ENCODE peak calls at places on chromosomes 2 and 18, in four cellular contexts. One of them, this sample, is unnamed.

GRCh38 chr2:168254158-168254935 is 7.0 kb upstream of the STK39 start:
- DNase-seq in HCT116: peak; percentile 41
- DNase-seq in suprapubic skin: no peak
- DNase-seq in stomach: no peak
- DNase-seq in this sample: no peak

GRCh38 chr2:240963376-240964220 is 34.8 kb upstream of the SNED1 start:
- DNase-seq in HCT116: no peak
- DNase-seq in suprapubic skin: no peak
- DNase-seq in stomach: peak; percentile 19
- DNase-seq in this sample: peak; percentile 73

GRCh38 chr2:175111200-175111657 is 56.8 kb downstream of the ATF2 start:
- DNase-seq in HCT116: peak; percentile 31
- DNase-seq in suprapubic skin: no peak
- DNase-seq in stomach: no peak
- DNase-seq in this sample: no peak

GRCh38 chr18:27887711-27888495 is 289.0 kb downstream of the CDH2 start:
- DNase-seq in HCT116: no peak
- DNase-seq in suprapubic skin: no peak
- DNase-seq in stomach: no peak
- DNase-seq in this sample: no peak

GRCh38 chr2:43292851-43293743 is 66.7 kb upstream of the ZFP36L2 start:
- DNase-seq in HCT116: no peak
- DNase-seq in suprapubic skin: no peak
- DNase-seq in stomach: no peak
- DNase-seq in this sample: no peak

GRCh38 chr2:236876642-236877041 is 209.0 kb upstream of the COPS8 start:
- DNase-seq in HCT116: no peak
- DNase-seq in suprapubic skin: no peak
- DNase-seq in stomach: no peak
- DNase-seq in this sample: no peak

GRCh38 chr2:44100351-44100750 is 68.3 kb upstream of the PPM1B start:
- DNase-seq in HCT116: peak; percentile 16
- DNase-seq in suprapubic skin: no peak
- DNase-seq in stomach: peak; percentile 38
- DNase-seq in this sample: no peak

GRCh38 chr2:85772019-85772745 is 18.4 kb downstream of the ATOH8 start:
- DNase-seq in HCT116: peak; percentile 73
- DNase-seq in suprapubic skin: peak; percentile 97
- DNase-seq in stomach: peak; percentile 98
- DNase-seq in this sample: peak; percentile 91

GRCh38 chr2:112216158-112216557 is 38.7 kb downstream of the ZC3H8 start:
- DNase-seq in HCT116: no peak
- DNase-seq in suprapubic skin: no peak
- DNase-seq in stomach: no peak
- DNase-seq in this sample: no peak

GRCh38 chr2:113175736-113176695 is 2.2 kb downstream of the PSD4 start:
- DNase-seq in HCT116: no peak
- DNase-seq in suprapubic skin: no peak
- DNase-seq in stomach: no peak
- DNase-seq in this sample: peak; percentile 88

GRCh38 chr2:9206991-9207640 is 504 bp downstream of the ASAP2 start:
- DNase-seq in HCT116: no peak
- DNase-seq in suprapubic skin: no peak
- DNase-seq in stomach: no peak
- DNase-seq in this sample: peak; percentile 77

GRCh38 chr18:55585050-55585449 is 2.9 kb downstream of the TCF4 start:
- DNase-seq in HCT116: no peak
- DNase-seq in suprapubic skin: no peak
- DNase-seq in stomach: no peak
- DNase-seq in this sample: no peak

GRCh38 chr2:166081131-166081632 is 46.6 kb downstream of the SCN1A start:
- DNase-seq in HCT116: no peak
- DNase-seq in suprapubic skin: no peak
- DNase-seq in stomach: no peak
- DNase-seq in this sample: no peak

GRCh38 chr18:63730788-63731187 is 28.0 kb downstream of the SERPINB11 start:
- DNase-seq in HCT116: no peak
- DNase-seq in suprapubic skin: no peak
- DNase-seq in stomach: no peak
- DNase-seq in this sample: no peak

GRCh38 chr2:120418174-120418787 is 72.3 kb downstream of the INHBB start:
- DNase-seq in HCT116: no peak
- DNase-seq in suprapubic skin: no peak
- DNase-seq in stomach: peak; percentile 9
- DNase-seq in this sample: peak; percentile 64

DNA sequence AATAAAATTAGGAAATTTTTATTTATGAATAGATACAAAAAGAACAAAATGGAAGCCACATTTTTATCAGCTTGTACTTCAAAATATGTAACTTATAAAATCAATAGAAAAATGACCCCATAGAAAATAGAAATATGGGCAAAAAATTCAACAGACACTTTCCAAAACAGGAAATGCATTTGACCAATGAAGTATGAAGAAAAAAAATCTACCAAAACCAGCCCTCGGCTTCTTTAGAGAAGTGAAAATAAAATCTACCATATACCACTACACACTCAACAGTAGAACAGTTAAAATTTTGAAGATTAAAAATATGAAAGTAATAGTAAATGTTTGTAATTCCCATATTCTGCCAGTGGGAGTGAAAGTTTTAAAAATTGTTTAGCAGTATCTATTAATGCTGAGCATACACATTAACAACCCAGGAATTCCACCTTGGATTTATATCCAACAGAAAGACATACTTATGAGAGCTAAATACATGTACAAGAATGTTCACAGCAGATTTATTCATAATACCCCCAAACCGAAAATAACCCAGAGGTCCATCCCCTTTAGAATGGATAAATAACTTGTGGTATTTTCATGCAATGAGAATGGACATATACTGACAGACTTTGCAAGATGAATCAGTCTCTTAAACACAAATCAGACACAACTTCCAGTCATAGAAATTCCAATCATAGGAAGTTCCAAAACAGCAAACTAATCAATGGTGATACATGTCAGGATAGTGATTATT is 318.0 kb downstream of the FIGN start:
- DNase-seq in HCT116: no peak
- DNase-seq in suprapubic skin: no peak
- DNase-seq in stomach: no peak
- DNase-seq in this sample: no peak
- TF ChIP-seq POLR2A in HCT116: no peak
- TF ChIP-seq POLR2A in suprapubic skin: no peak
- TF ChIP-seq POLR2A in stomach: no peak
- TF ChIP-seq POLR2A in this sample: no peak

GRCh38 chr2:39640681-39641080 is 25.0 kb upstream of the TMEM178A start:
- DNase-seq in HCT116: no peak
- DNase-seq in suprapubic skin: no peak
- DNase-seq in stomach: no peak
- DNase-seq in this sample: no peak

GRCh38 chr2:39640107-39640506 is 25.6 kb upstream of the TMEM178A start:
- DNase-seq in HCT116: no peak
- DNase-seq in suprapubic skin: no peak
- DNase-seq in stomach: no peak
- DNase-seq in this sample: no peak

GRCh38 chr2:39646267-39646666 is 19.4 kb upstream of the TMEM178A start:
- DNase-seq in HCT116: no peak
- DNase-seq in suprapubic skin: no peak
- DNase-seq in stomach: no peak
- DNase-seq in this sample: no peak

GRCh38 chr2:39646891-39647780 is 18.6 kb upstream of the TMEM178A start:
- DNase-seq in HCT116: no peak
- DNase-seq in suprapubic skin: no peak
- DNase-seq in stomach: no peak
- DNase-seq in this sample: no peak

GRCh38 chr2:39642054-39642742 is 23.5 kb upstream of the TMEM178A start:
- DNase-seq in HCT116: peak; percentile 13
- DNase-seq in suprapubic skin: no peak
- DNase-seq in stomach: no peak
- DNase-seq in this sample: no peak
- TF ChIP-seq POLR2AphosphoS5 in HCT116: no peak
- TF ChIP-seq POLR2AphosphoS5 in suprapubic skin: no peak
- TF ChIP-seq POLR2AphosphoS5 in stomach: no peak
- TF ChIP-seq POLR2AphosphoS5 in this sample: no peak

GRCh38 chr2:37643102-37644078 is 28.1 kb downstream of the CDC42EP3 start:
- DNase-seq in HCT116: no peak
- DNase-seq in suprapubic skin: no peak
- DNase-seq in stomach: no peak
- DNase-seq in this sample: no peak

GRCh38 chr2:37641582-37642111 is 29.8 kb downstream of the CDC42EP3 start:
- DNase-seq in HCT116: no peak
- DNase-seq in suprapubic skin: no peak
- DNase-seq in stomach: no peak
- DNase-seq in this sample: no peak

GRCh38 chr2:37645363-37645762 is 26.1 kb downstream of the CDC42EP3 start:
- DNase-seq in HCT116: no peak
- DNase-seq in suprapubic skin: no peak
- DNase-seq in stomach: no peak
- DNase-seq in this sample: no peak

GRCh38 chr2:37645836-37646235 is 25.6 kb downstream of the CDC42EP3 start:
- DNase-seq in HCT116: no peak
- DNase-seq in suprapubic skin: no peak
- DNase-seq in stomach: no peak
- DNase-seq in this sample: no peak

DNA sequence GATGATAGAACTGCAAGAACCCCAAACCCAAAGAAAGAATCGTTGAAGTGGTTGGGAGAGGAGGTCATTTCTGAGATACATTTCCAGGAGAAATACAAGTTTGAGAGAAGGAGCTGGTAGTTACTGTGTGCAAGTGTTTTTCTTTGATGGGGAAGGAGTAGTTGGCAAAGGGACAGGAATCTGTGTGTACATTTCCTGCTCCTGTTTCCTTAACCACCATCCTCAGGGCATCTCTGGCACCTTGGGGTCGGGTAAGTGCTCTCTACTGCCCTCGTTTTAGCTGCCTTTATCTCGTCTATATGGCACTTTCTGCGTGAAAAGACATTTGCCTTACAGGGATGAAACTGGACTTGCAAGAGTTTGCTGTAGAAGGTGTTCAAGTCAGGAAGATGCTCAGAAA is 27.3 kb downstream of the CDC42EP3 start:
- DNase-seq in HCT116: no peak
- DNase-seq in suprapubic skin: no peak
- DNase-seq in stomach: no peak
- DNase-seq in this sample: no peak
- TF ChIP-seq POLR2A in HCT116: no peak
- TF ChIP-seq POLR2A in suprapubic skin: no peak
- TF ChIP-seq POLR2A in stomach: no peak
- TF ChIP-seq POLR2A in this sample: no peak

GRCh38 chr2:191247381-191248057 is 2.3 kb downstream of the MYO1B start:
- DNase-seq in HCT116: peak; percentile 23
- DNase-seq in suprapubic skin: no peak
- DNase-seq in stomach: no peak
- DNase-seq in this sample: no peak
- TF ChIP-seq POLR2AphosphoS5 in HCT116: no peak
- TF ChIP-seq POLR2AphosphoS5 in suprapubic skin: peak; percentile 32
- TF ChIP-seq POLR2AphosphoS5 in stomach: no peak
- TF ChIP-seq POLR2AphosphoS5 in this sample: no peak

GRCh38 chr18:34807106-34807796 is 97.2 kb downstream of the DTNA start:
- DNase-seq in HCT116: peak; percentile 76
- DNase-seq in suprapubic skin: no peak
- DNase-seq in stomach: no peak
- DNase-seq in this sample: no peak
- TF ChIP-seq POLR2A in HCT116: no peak
- TF ChIP-seq POLR2A in suprapubic skin: no peak
- TF ChIP-seq POLR2A in stomach: no peak
- TF ChIP-seq POLR2A in this sample: no peak

GRCh38 chr2:164657129-164657528 is 35.8 kb upstream of the GRB14 start:
- DNase-seq in HCT116: no peak
- DNase-seq in suprapubic skin: no peak
- DNase-seq in stomach: no peak
- DNase-seq in this sample: no peak

GRCh38 chr2:164655750-164656149 is 34.5 kb upstream of the GRB14 start:
- DNase-seq in HCT116: no peak
- DNase-seq in suprapubic skin: no peak
- DNase-seq in stomach: no peak
- DNase-seq in this sample: no peak

GRCh38 chr2:164651361-164651760 is 30.1 kb upstream of the GRB14 start:
- DNase-seq in HCT116: no peak
- DNase-seq in suprapubic skin: no peak
- DNase-seq in stomach: no peak
- DNase-seq in this sample: no peak

DNA sequence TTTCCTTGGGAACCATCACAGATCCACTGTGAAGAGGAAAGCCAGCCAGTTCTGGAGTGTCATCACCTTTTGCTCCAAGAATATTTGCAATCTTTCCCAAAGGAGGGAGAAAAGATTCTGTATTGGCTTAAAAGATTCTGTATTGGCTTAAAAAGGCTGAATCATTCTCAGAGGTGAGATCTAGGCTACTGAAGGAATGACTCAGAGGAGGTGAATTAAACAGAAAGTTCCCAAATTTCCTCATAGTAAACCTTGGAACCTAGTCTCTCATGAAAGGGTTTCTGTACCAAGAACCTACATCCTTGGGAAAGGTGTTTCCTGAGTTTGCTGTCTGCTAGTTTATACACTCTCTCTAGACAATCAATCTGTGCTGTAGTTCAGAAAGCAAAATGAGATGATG is 34.1 kb upstream of the GRB14 start:
- DNase-seq in HCT116: no peak
- DNase-seq in suprapubic skin: no peak
- DNase-seq in stomach: no peak
- DNase-seq in this sample: no peak
- TF ChIP-seq POLR2AphosphoS5 in HCT116: no peak
- TF ChIP-seq POLR2AphosphoS5 in suprapubic skin: no peak
- TF ChIP-seq POLR2AphosphoS5 in stomach: no peak
- TF ChIP-seq POLR2AphosphoS5 in this sample: no peak

DNA sequence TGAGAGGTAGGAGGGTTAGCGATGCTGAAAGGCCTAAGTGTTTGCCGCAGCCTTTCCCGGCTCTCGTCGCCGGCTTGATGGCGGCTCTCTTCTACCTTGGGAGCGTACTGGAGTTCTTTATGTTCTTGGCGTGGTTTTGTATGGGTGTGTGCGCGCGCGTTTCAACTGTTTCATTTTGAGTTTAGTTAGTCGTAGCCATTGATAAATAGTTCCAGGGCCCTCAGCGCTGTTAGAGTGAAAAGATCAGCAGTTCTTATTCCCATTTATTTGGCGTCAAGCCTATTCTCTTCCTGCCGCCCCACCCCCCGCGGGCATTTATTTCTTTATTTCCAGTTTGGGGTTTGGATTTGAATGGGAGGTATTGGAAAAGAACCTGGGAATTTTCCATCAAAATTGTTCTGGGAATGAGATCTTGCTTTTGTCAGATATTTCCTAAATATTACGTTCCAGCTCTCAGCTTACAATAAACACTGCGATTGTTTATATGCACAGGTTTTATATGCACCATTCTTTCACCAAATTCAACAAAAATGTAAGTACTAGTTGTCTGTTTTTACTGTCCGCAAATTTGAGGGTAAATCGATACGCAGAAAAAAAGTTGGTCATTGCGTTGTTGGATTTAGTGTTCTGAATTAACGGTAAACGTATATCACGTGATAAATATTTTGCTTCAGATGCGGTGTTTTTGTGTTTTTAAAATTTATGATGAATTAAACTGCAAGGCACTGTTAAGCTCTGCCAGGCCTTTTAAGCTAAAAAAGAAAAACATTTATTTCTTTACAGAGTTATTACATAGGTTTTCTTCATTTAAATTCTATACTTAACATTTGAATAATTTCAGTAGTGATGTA is 963 bp downstream of the CCNT2 start:
- DNase-seq in HCT116: no peak
- DNase-seq in suprapubic skin: no peak
- DNase-seq in stomach: peak; percentile 51
- DNase-seq in this sample: no peak
- TF ChIP-seq POLR2A in HCT116: no peak
- TF ChIP-seq POLR2A in suprapubic skin: no peak
- TF ChIP-seq POLR2A in stomach: no peak
- TF ChIP-seq POLR2A in this sample: no peak

GRCh38 chr18:69705987-69706386 is 241.7 kb downstream of the CD226 start:
- DNase-seq in HCT116: no peak
- DNase-seq in suprapubic skin: no peak
- DNase-seq in stomach: no peak
- DNase-seq in this sample: no peak
- TF ChIP-seq POLR2AphosphoS5 in HCT116: no peak
- TF ChIP-seq POLR2AphosphoS5 in suprapubic skin: no peak
- TF ChIP-seq POLR2AphosphoS5 in stomach: no peak
- TF ChIP-seq POLR2AphosphoS5 in this sample: no peak

This sample was measured in spleen.